ENCODE peak calls at places on chromosome 12, in eight cellular contexts. P, A, X, J, L, B, N and Q are unnamed samples.

GRCh38 chr12:105451211-105451610 is 120.7 kb downstream of the C12orf75 start:
- DNase-seq in P (no peak), A (no peak), X (peak), J (no peak), L (no peak), B (no peak), N (no peak), Q (no peak)

GRCh38 chr12:53115891-53116675 is 12.8 kb downstream of the SOAT2 start:
- DNase-seq in P (no peak), A (no peak), X (no peak), J (no peak), L (peak), B (no peak), N (no peak), Q (no peak)

GRCh38 chr12:6735448-6736191 is 11.8 kb downstream of the COPS7A start:
- DNase-seq in P (peak), A (peak), X (peak), J (peak), L (peak), B (peak), N (peak), Q (peak)

GRCh38 chr12:31522607-31523006 is 68.3 kb downstream of the DENND5B start:
- DNase-seq in P (no peak), A (no peak), X (no peak), J (no peak), L (no peak), B (no peak), N (no peak), Q (no peak)

GRCh38 chr12:115203661-115204060 is 519.7 kb upstream of the TBX3 start:
- DNase-seq in P (no peak), A (no peak), X (no peak), J (no peak), L (no peak), B (no peak), N (no peak), Q (no peak)

GRCh38 chr12:38847247-38847646 is 58.1 kb downstream of the CPNE8 start:
- DNase-seq in P (no peak), A (no peak), X (no peak), J (no peak), L (no peak), B (no peak), N (no peak), Q (no peak)

GRCh38 chr12:69196302-69197288 is 42.8 kb upstream of the CPSF6 start:
- DNase-seq in P (no peak), A (no peak), X (peak), J (no peak), L (no peak), B (peak), N (no peak), Q (no peak)

GRCh38 chr12:23611320-23611719 is 338.1 kb downstream of the SOX5 start:
- DNase-seq in P (no peak), A (no peak), X (no peak), J (no peak), L (no peak), B (no peak), N (no peak), Q (no peak)

GRCh38 chr12:15632708-15633107 is 156.5 kb downstream of the EPS8 start:
- DNase-seq in P (no peak), A (no peak), X (peak), J (no peak), L (no peak), B (no peak), N (no peak), Q (no peak)

GRCh38 chr12:21502164-21502496 is 541 bp downstream of the GOLT1B start:
- DNase-seq in P (no peak), A (peak), X (peak), J (no peak), L (peak), B (peak), N (peak), Q (no peak)

GRCh38 chr12:7130791-7131501 is 775 bp downstream of the CLSTN3 start:
- DNase-seq in P (peak), A (no peak), X (peak), J (peak), L (peak), B (peak), N (peak), Q (peak)

GRCh38 chr12:83864064-83864463 is 1048.5 kb downstream of the SLC6A15 start:
- DNase-seq in P (no peak), A (no peak), X (no peak), J (no peak), L (no peak), B (no peak), N (no peak), Q (no peak)

GRCh38 chr12:123983822-123984485 is 10.9 kb downstream of the ZNF664 start:
- DNase-seq in P (peak), A (no peak), X (peak), J (peak), L (peak), B (peak), N (peak), Q (peak)

GRCh38 chr12:28704477-28705169 is 444.5 kb upstream of the FAR2 start:
- DNase-seq in P (no peak), A (no peak), X (no peak), J (no peak), L (no peak), B (no peak), N (no peak), Q (no peak)

GRCh38 chr12:92989715-92990484 is 60.8 kb upstream of the EEA1 start:
- DNase-seq in P (no peak), A (peak), X (no peak), J (no peak), L (peak), B (no peak), N (no peak), Q (no peak)

GRCh38 chr12:75816892-75817291 is 214.7 kb downstream of the PHLDA1 start:
- DNase-seq in P (no peak), A (no peak), X (peak), J (no peak), L (no peak), B (peak), N (no peak), Q (no peak)

GRCh38 chr12:128792398-128792797 is 31.4 kb downstream of the SLC15A4 start:
- DNase-seq in P (no peak), A (no peak), X (no peak), J (no peak), L (no peak), B (no peak), N (no peak), Q (no peak)

GRCh38 chr12:55619352-55620138 is 17.1 kb upstream of the OR10P1 start:
- DNase-seq in P (no peak), A (no peak), X (peak), J (peak), L (peak), B (peak), N (peak), Q (peak)

GRCh38 chr12:71567562-71567961 is 96.1 kb downstream of the ZFC3H1 start:
- DNase-seq in P (no peak), A (no peak), X (peak), J (no peak), L (no peak), B (no peak), N (no peak), Q (no peak)

GRCh38 chr12:106758349-106758951 is 16.0 kb upstream of the RIC8B start:
- DNase-seq in P (no peak), A (no peak), X (no peak), J (no peak), L (no peak), B (no peak), N (no peak), Q (no peak)

GRCh38 chr12:10249690-10250455 is 37.2 kb downstream of the GABARAPL1 start:
- DNase-seq in P (no peak), A (no peak), X (no peak), J (no peak), L (no peak), B (no peak), N (no peak), Q (no peak)

GRCh38 chr12:57889541-57889989 is 43.0 kb upstream of the CTDSP2 start:
- DNase-seq in P (peak), A (no peak), X (peak), J (peak), L (no peak), B (no peak), N (no peak), Q (no peak)

GRCh38 chr12:32139064-32139421 is 32.4 kb downstream of the BICD1 start:
- DNase-seq in P (no peak), A (no peak), X (peak), J (no peak), L (peak), B (no peak), N (peak), Q (no peak)

GRCh38 chr12:57395121-57395520 is 35.7 kb downstream of the R3HDM2 start:
- DNase-seq in P (no peak), A (no peak), X (no peak), J (no peak), L (no peak), B (no peak), N (no peak), Q (no peak)

GRCh38 chr12:128864516-128865186 is 11.4 kb downstream of the GLT1D1 start:
- DNase-seq in P (no peak), A (no peak), X (no peak), J (no peak), L (no peak), B (no peak), N (peak), Q (no peak)

GRCh38 chr12:103955811-103956514 is 9.7 kb upstream of the TDG start:
- DNase-seq in P (no peak), A (no peak), X (peak), J (peak), L (no peak), B (no peak), N (no peak), Q (no peak)

GRCh38 chr12:68958337-68958736 is 25.4 kb upstream of the CPM start:
- DNase-seq in P (no peak), A (no peak), X (no peak), J (no peak), L (peak), B (no peak), N (no peak), Q (no peak)

GRCh38 chr12:106841471-106842302 is 67.2 kb downstream of the RIC8B start:
- DNase-seq in P (no peak), A (no peak), X (peak), J (no peak), L (peak), B (peak), N (peak), Q (peak)

GRCh38 chr12:25248732-25249131 is 2.0 kb downstream of the KRAS start:
- DNase-seq in P (no peak), A (no peak), X (no peak), J (no peak), L (no peak), B (no peak), N (no peak), Q (no peak)

GRCh38 chr12:109998241-109998903 is 858 bp upstream of the ANKRD13A start:
- DNase-seq in P (no peak), A (no peak), X (peak), J (no peak), L (no peak), B (no peak), N (no peak), Q (no peak)

GRCh38 chr12:89786177-89786810 is 77.7 kb upstream of the ATP2B1 start:
- DNase-seq in P (no peak), A (no peak), X (no peak), J (no peak), L (no peak), B (no peak), N (no peak), Q (no peak)

GRCh38 chr12:87157791-87158190 is 871.4 kb downstream of the C12orf50 start:
- DNase-seq in P (no peak), A (no peak), X (peak), J (no peak), L (no peak), B (peak), N (no peak), Q (no peak)

GRCh38 chr12:123058980-123059379 is 78.5 kb downstream of the ARL6IP4 start:
- DNase-seq in P (peak), A (no peak), X (no peak), J (no peak), L (no peak), B (no peak), N (no peak), Q (no peak)

GRCh38 chr12:5503774-5504173 is 71.9 kb downstream of the NTF3 start:
- DNase-seq in P (no peak), A (no peak), X (no peak), J (peak), L (no peak), B (no peak), N (no peak), Q (no peak)

GRCh38 chr12:116389990-116390655 is 112.6 kb upstream of the MED13L start:
- DNase-seq in P (no peak), A (no peak), X (peak), J (no peak), L (no peak), B (peak), N (peak), Q (no peak)

GRCh38 chr12:3746758-3747157 is 6.2 kb downstream of the CRACR2A start:
- DNase-seq in P (no peak), A (no peak), X (no peak), J (peak), L (no peak), B (no peak), N (no peak), Q (no peak)

GRCh38 chr12:34394211-34395055 is 372.1 kb downstream of the ALG10 start:
- DNase-seq in P (peak), A (no peak), X (no peak), J (peak), L (no peak), B (no peak), N (no peak), Q (no peak)

GRCh38 chr12:97757431-97758091 is 295.0 kb downstream of the RMST start:
- DNase-seq in P (no peak), A (no peak), X (no peak), J (no peak), L (no peak), B (no peak), N (no peak), Q (no peak)

GRCh38 chr12:2960432-2960956 is 1.3 kb downstream of the TEAD4 start:
- DNase-seq in P (no peak), A (no peak), X (peak), J (peak), L (peak), B (peak), N (no peak), Q (no peak)